ENCODE peak calls at places on chromosomes 2 and 18, in four cellular contexts. E is stimulated activated CD4-positive, alpha-beta T cell treated with anti-CD3 and anti-CD28 coated beads, Interleukin-4, amount 100 ng/mL, for 24 hours; W is hypothalamus; Y is amygdala. G is an unnamed sample.

GRCh38 chr18:48839819-48840490 is 110.8 kb downstream of the SMAD7 start:
- DNase-seq in E (no peak), Y (no peak), W (no peak), G (no peak)

GRCh38 chr18:76451475-76452331 is 43.3 kb downstream of the ZNF516 start:
- DNase-seq in W (no peak), E (no peak), Y (no peak), G (no peak)

GRCh38 chr2:120884406-120885290 is 149.0 kb downstream of the GLI2 start:
- DNase-seq in E (no peak), W (no peak), Y (no peak), G (no peak)

GRCh38 chr2:234425923-234426603 is 70.8 kb downstream of the ARL4C start:
- DNase-seq in W (no peak), E (peak), Y (no peak), G (no peak)

GRCh38 chr2:72579595-72580180 is 246.1 kb downstream of the EXOC6B start:
- DNase-seq in E (no peak), Y (no peak), W (no peak), G (no peak)

GRCh38 chr2:7468955-7469354 is 551.7 kb downstream of the RNF144A start:
- DNase-seq in E (no peak), W (no peak), Y (no peak), G (no peak)

GRCh38 chr2:235713244-235713643 is 219.4 kb downstream of the AGAP1 start:
- DNase-seq in W (no peak), Y (no peak), E (no peak), G (no peak)

GRCh38 chr2:217753460-217754200 is 249.2 kb downstream of the TNS1 start:
- DNase-seq in W (no peak), Y (no peak), E (no peak), G (no peak)

GRCh38 chr2:54757496-54757895 is 34.0 kb downstream of the EML6 start:
- DNase-seq in Y (no peak), E (no peak), W (no peak), G (no peak)

GRCh38 chr2:33377048-33377447 is 99.4 kb upstream of the RASGRP3 start:
- DNase-seq in W (no peak), Y (no peak), E (no peak), G (no peak)

GRCh38 chr18:59200787-59201186 is 19.2 kb upstream of the GRP start:
- DNase-seq in W (no peak), Y (no peak), E (no peak), G (no peak)

GRCh38 chr2:183037660-183038340 is 457 bp downstream of the NCKAP1 start:
- DNase-seq in Y (peak), E (peak), W (peak), G (peak)

GRCh38 chr2:127763776-127764175 is 47.2 kb downstream of the WDR33 start:
- DNase-seq in W (no peak), Y (no peak), E (no peak), G (no peak)